ENCODE peak calls at places on chromosomes 4 and X, in eight cellular contexts. Q, L, I, T, S, E, U and C are unnamed samples.

GRCh38 chrX:100895365-100896075 is 21.4 kb upstream of the NOX1 start:
- DNase-seq in T (peak), L (no peak), E (peak), U (no peak), Q (peak), S (no peak), I (peak), C (peak)

GRCh38 chr4:98261291-98262271 is at the start of gene RAP1GDS1:
- DNase-seq in I (peak), T (no peak), U (peak), S (peak), Q (peak), L (peak), E (peak), C (peak)

GRCh38 chr4:123547167-123547817 is 150.7 kb downstream of the SPRY1 start:
- DNase-seq in Q (no peak), S (no peak), E (no peak), I (no peak), T (no peak), U (no peak), L (peak), C (no peak)

GRCh38 chr4:113504422-113504821 is 257.1 kb downstream of the CAMK2D start:
- DNase-seq in S (no peak), I (no peak), Q (no peak), T (no peak), U (no peak), E (no peak), L (no peak), C (no peak)

GRCh38 chr4:2579910-2580309 is 43.5 kb downstream of the FAM193A start:
- DNase-seq in U (no peak), Q (no peak), S (no peak), T (no peak), L (no peak), I (no peak), E (no peak), C (no peak)

GRCh38 chr4:86181585-86181984 is 178.3 kb downstream of the MAPK10 start:
- DNase-seq in I (peak), S (no peak), L (no peak), U (no peak), Q (no peak), E (peak), T (no peak), C (no peak)

GRCh38 chrX:38304010-38304409 is 23.3 kb downstream of the RPGR start:
- DNase-seq in Q (no peak), I (no peak), S (no peak), T (no peak), U (no peak), E (peak), L (no peak), C (peak)

GRCh38 chrX:13491061-13491460 is 78.3 kb upstream of the EGFL6 start:
- DNase-seq in L (no peak), I (no peak), T (no peak), U (no peak), S (no peak), Q (no peak), E (no peak), C (no peak)

GRCh38 chr4:72843466-72843865 is 226.1 kb downstream of the COX18 start:
- DNase-seq in Q (no peak), T (no peak), S (no peak), L (no peak), I (peak), U (no peak), E (no peak), C (no peak)

GRCh38 chr4:123995939-123996338 is 599.3 kb downstream of the SPRY1 start:
- DNase-seq in I (peak), L (no peak), S (no peak), Q (no peak), U (no peak), E (peak), T (no peak), C (peak)

GRCh38 chr4:107153228-107153627 is 117.1 kb upstream of the DKK2 start:
- DNase-seq in I (no peak), Q (no peak), U (no peak), L (peak), T (no peak), S (no peak), E (peak), C (peak)

DNA sequence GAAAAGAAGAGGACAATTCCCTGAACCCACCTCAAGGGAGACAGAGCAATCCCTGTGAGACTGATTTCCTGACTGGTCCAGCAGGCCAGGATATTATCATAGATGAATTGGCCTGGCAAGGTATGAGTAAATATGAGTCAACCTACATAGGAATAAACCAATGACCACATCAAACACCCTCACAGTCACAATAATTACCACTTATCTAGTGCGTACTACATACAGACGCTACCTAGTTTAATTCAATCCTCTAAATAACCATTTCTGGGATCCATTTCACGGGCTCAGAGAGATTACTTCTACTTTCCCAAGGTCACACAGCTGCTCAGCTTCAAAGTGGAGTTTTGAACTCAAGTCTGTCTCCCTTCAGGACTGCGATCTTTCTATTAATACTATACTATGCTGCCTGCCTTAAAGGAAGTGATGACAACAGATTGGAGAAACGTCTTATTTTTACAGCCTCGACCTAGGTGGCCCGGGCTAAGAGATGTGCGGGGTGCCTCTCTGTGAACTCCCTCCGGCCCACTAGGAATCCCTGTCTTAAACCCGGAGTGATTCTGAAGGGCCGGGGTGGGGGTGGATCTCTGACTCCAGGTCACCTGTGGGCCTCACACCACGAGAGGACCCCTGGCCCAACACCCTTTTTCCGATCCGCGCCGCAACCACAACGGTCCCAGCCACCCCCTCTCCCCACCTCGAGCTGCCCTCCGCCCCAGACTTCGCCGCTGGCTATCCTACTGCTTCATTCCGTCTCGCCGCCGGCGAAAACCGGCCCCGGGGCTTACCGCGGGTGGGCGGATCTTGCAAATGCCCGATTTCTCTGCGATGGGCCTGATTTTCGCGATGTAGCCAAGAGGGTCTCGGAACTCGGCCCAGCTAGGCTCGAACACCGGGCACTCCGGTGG is 800 bp downstream of the KDM5C start:
- DNase-seq in E (peak), T (no peak), U (peak), Q (no peak), L (no peak), S (no peak), I (peak), C (peak)
- TF ChIP-seq CTCF in E (no peak), T (no peak), U (no peak), Q (no peak), L (no peak), S (no peak), I (no peak), C (no peak)

GRCh38 chrX:153650959-153651358 is 4.0 kb downstream of the DUSP9 start:
- DNase-seq in U (no peak), S (no peak), I (no peak), L (peak), T (no peak), E (no peak), Q (no peak), C (no peak)

GRCh38 chrX:153649178-153649914 is 2.3 kb downstream of the DUSP9 start:
- DNase-seq in I (no peak), L (peak), S (no peak), Q (peak), U (peak), E (no peak), T (peak), C (no peak)

GRCh38 chrX:153653556-153653955 is 6.6 kb downstream of the DUSP9 start:
- DNase-seq in S (no peak), L (no peak), T (no peak), I (no peak), Q (no peak), U (no peak), E (no peak), C (no peak)

GRCh38 chrX:153649915-153650782 is 3.1 kb downstream of the DUSP9 start:
- DNase-seq in U (peak), E (no peak), L (peak), I (no peak), S (no peak), T (no peak), Q (no peak), C (no peak)

GRCh38 chrX:153651540-153652079 is 4.6 kb downstream of the DUSP9 start:
- DNase-seq in Q (no peak), T (no peak), I (no peak), S (no peak), L (no peak), U (peak), E (no peak), C (no peak)
- TF ChIP-seq CTCF in Q (peak), T (no peak), I (peak), S (no peak), L (no peak), U (no peak), E (peak), C (peak)

GRCh38 chr4:153212755-153213154 is 8.5 kb downstream of the TRIM2 start:
- DNase-seq in L (no peak), Q (no peak), I (no peak), S (no peak), E (no peak), U (no peak), T (no peak), C (no peak)

GRCh38 chr4:153217440-153217839 is 13.2 kb downstream of the TRIM2 start:
- DNase-seq in L (no peak), Q (no peak), U (no peak), E (peak), T (no peak), I (no peak), S (no peak), C (no peak)

GRCh38 chr4:153218961-153219360 is 14.7 kb downstream of the TRIM2 start:
- DNase-seq in S (no peak), L (no peak), U (no peak), T (no peak), E (no peak), Q (no peak), I (no peak), C (no peak)

GRCh38 chr4:153216546-153216945 is 12.3 kb downstream of the TRIM2 start:
- DNase-seq in Q (no peak), E (no peak), I (no peak), L (no peak), U (no peak), S (no peak), T (no peak), C (no peak)

GRCh38 chr4:153215976-153216375 is 11.7 kb downstream of the TRIM2 start:
- DNase-seq in Q (no peak), E (peak), S (no peak), L (no peak), I (no peak), T (no peak), U (no peak), C (no peak)
- TF ChIP-seq CTCF in Q (no peak), E (no peak), S (no peak), L (no peak), I (no peak), T (no peak), U (no peak), C (no peak)

DNA sequence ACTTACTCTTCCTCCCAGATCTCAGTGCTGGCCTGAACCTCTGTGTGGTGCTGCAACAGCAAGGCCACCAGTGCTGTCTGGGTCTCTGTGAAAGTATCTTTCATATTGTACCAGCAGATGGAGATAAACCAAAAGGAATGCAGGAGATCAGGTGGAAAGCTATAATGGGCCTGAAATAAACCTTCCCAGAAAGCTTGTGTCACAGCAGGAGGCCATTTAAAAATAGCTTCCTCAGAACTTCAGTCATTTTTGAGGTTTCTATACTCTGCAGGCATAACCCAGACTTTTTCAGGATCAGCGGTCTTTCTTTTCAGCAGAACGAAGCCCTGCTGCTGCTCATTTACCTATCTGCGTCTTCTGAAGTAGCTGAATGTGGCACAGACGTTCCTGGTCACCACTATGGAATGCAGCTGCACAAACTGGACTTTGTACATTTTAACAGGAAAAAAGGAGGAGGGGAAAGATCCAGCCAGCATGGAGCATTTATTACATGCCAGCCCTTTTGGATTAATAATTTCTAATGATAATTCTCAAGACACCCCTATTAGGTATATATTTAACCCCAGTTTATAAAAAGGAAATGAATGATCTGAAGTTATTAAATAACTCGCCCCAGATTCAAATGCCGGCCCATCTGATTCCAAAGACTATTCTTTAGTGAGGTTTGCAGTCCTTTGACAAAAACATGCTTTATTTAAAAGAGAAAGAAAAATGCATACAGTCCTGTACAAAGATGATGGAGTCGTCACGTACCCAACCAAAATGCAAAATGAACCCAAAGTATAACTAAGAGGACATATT is 119.7 kb downstream of the NFKB1 start:
- DNase-seq in I (peak), T (peak), Q (no peak), U (no peak), L (no peak), S (no peak), E (peak), C (peak)
- TF ChIP-seq CTCF in I (peak), T (peak), Q (peak), U (peak), L (peak), S (peak), E (peak), C (peak)

DNA sequence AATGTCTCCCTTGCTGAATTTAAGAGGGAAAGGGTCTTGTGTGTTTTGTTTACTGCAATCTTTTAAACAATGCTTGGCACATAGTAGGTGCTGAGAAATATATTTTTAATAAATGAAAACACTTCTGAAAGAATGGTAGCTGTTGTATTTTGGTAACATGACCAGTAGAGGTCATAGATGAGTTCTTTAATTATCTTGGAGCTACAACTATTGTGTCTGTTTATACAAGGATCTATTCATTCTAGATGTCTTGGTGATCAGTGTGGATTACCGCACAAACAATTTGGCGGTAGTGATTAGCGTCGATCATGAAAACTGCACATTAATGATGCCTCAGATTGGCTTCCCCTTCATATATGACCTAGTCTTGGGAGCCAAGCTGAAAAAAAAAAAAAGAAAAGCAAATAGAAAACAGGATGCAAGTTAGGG is 21.4 kb upstream of the SCRG1 start:
- DNase-seq in Q (no peak), I (no peak), L (no peak), E (peak), U (no peak), T (peak), S (no peak), C (peak)
- TF ChIP-seq CTCF in Q (peak), I (peak), L (peak), E (peak), U (peak), T (peak), S (peak), C (peak)

GRCh38 chr4:243407-243806 is 61.9 kb downstream of the ZNF732 start:
- DNase-seq in E (no peak), T (no peak), U (no peak), L (no peak), S (no peak), I (no peak), Q (no peak), C (no peak)

GRCh38 chr4:244471-244870 is 60.8 kb downstream of the ZNF732 start:
- DNase-seq in U (no peak), L (no peak), I (peak), T (peak), Q (peak), E (peak), S (no peak), C (peak)

DNA sequence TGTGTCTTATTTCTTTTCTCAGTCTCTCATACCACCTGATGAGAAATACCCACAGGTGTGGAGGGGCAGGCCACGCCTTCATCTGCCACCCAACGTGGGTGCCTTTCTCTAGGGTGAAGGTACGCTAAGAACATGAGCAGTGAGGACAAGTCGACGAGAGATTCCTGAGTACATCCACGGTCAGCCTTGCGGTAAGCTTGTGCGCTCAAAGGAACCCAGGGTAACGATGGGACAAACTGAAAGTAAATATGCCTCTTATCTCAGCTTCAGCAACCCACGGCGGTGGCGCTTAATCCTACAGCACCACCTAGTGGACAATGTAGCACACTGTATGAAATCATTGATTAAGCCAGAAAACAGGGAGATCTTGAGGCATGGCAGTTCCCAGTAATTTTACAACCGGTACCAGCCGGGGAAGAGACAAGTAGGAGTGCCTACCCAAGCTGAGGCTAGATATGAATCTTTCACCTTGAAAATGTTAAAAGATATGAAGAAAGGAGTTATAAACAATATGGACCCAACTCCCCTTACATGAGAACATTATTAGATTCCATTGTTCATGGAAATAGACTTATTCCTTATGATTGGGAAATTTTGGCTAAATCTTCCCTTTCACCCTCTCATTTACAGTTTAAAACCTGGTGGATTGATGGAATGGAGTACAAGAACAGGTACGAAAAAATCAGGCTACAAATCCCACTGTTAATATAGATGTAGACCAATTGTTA is 63.0 kb downstream of the ZNF732 start:
- DNase-seq in T (peak), E (peak), Q (peak), U (peak), L (peak), S (no peak), I (peak), C (peak)
- TF ChIP-seq CTCF in T (peak), E (peak), Q (peak), U (peak), L (peak), S (peak), I (peak), C (peak)

GRCh38 chr4:7837597-7838135 is 102.0 kb downstream of the AFAP1 start:
- DNase-seq in S (no peak), I (no peak), L (no peak), E (no peak), Q (no peak), T (no peak), U (no peak), C (no peak)
- TF ChIP-seq CTCF in S (no peak), I (no peak), L (no peak), E (no peak), Q (no peak), T (no peak), U (no peak), C (no peak)